ENCODE peak calls at places on chromosomes 13 and 19, in seven cellular contexts. K is NCI-H1092 treated with DMSO at 0.1 percent for 48 hours; G is HTR-8/SVneo; L is progenitor cell of endocrine pancreas; Z is KBM-7; Y is ureter; E is activated T-helper 1 cell treated with anti-CD3 and anti-CD28 coated beads, Interleukin-2, amount 50 U/mL, for 16 hours. T is an unnamed sample.

GRCh38 chr19:35592226-35592625 is 6.3 kb downstream of the PMIS2 start:
- DNase-seq in K (peak), G (no peak), L (no peak), Z (peak), Y (no peak), E (no peak), T (peak)

GRCh38 chr13:26021516-26021915 is 30.3 kb downstream of the SHISA2 start:
- DNase-seq in K (no peak), G (no peak), L (no peak), Z (no peak), Y (no peak), E (no peak), T (peak)

GRCh38 chr13:111115051-111115840 is at the start of gene ARHGEF7:
- DNase-seq in K (peak), G (no peak), L (peak), Z (no peak), Y (no peak), E (no peak), T (no peak)

GRCh38 chr19:4971424-4971793 is 2.5 kb downstream of the KDM4B start:
- DNase-seq in K (no peak), G (no peak), L (no peak), Z (peak), Y (no peak), E (no peak), T (peak)

GRCh38 chr13:98297043-98297442 is 120.0 kb upstream of the RNF113B start:
- DNase-seq in K (peak), G (no peak), L (no peak), Z (no peak), Y (no peak), E (no peak), T (no peak)

GRCh38 chr19:10553943-10554381 is 10.3 kb downstream of the ATG4D start:
- DNase-seq in K (no peak), G (no peak), L (no peak), Z (no peak), Y (no peak), E (no peak), T (peak)

GRCh38 chr19:45211751-45212381 is 33.3 kb downstream of the BLOC1S3 start:
- DNase-seq in K (no peak), G (no peak), L (no peak), Z (peak), Y (no peak), E (no peak), T (no peak)

GRCh38 chr19:56350416-56351045 is 35.9 kb upstream of the ZSCAN5A start:
- DNase-seq in K (peak), G (no peak), L (peak), Z (peak), Y (peak), E (no peak), T (peak)

GRCh38 chr13:94558721-94559120 is 37.2 kb downstream of the TGDS start:
- DNase-seq in K (no peak), G (no peak), L (no peak), Z (no peak), Y (no peak), E (no peak), T (no peak)

GRCh38 chr19:53511933-53512374 is 26.0 kb upstream of the ZNF331 start:
- DNase-seq in K (peak), G (peak), L (peak), Z (peak), Y (no peak), E (peak), T (peak)

GRCh38 chr19:10420444-10421239 is at the start of gene PDE4A:
- DNase-seq in K (no peak), G (no peak), L (no peak), Z (peak), Y (no peak), E (no peak), T (no peak)

GRCh38 chr19:1507192-1507660 is 5.6 kb downstream of the ADAMTSL5 start:
- DNase-seq in K (no peak), G (no peak), L (no peak), Z (no peak), Y (no peak), E (no peak), T (no peak)

GRCh38 chr19:44648536-44649370 is 5.0 kb downstream of the PVR start:
- DNase-seq in K (no peak), G (no peak), L (no peak), Z (no peak), Y (no peak), E (no peak), T (peak)

T was measured in bronchial epithelial cell.